ENCODE peak calls at places on chromosomes 16 and 17, in eight cellular contexts. One of them, this sample, is unnamed.

GRCh38 chr17:68981288-68981687 is 26.1 kb upstream of the ABCA8 start:
- DNase-seq in MCF 10A: peak; percentile 29
- DNase-seq in endothelial cell: no peak
- DNase-seq in mucosa of descending colon: no peak
- DNase-seq in AG09319: peak; percentile 11
- DNase-seq in tibial nerve: peak; percentile 84
- DNase-seq in DND-41: no peak
- DNase-seq in SK-N-SH: no peak
- DNase-seq in this sample: no peak

GRCh38 chr17:57107498-57108101 is 22.6 kb downstream of the AKAP1 start:
- DNase-seq in MCF 10A: peak; percentile 73
- DNase-seq in endothelial cell: no peak
- DNase-seq in mucosa of descending colon: peak; percentile 76
- DNase-seq in AG09319: no peak
- DNase-seq in tibial nerve: no peak
- DNase-seq in DND-41: no peak
- DNase-seq in SK-N-SH: no peak
- DNase-seq in this sample: no peak

GRCh38 chr16:52496051-52496876 is 50.7 kb downstream of the TOX3 start:
- DNase-seq in MCF 10A: no peak
- DNase-seq in endothelial cell: no peak
- DNase-seq in mucosa of descending colon: no peak
- DNase-seq in AG09319: no peak
- DNase-seq in tibial nerve: no peak
- DNase-seq in DND-41: no peak
- DNase-seq in SK-N-SH: no peak
- DNase-seq in this sample: no peak

GRCh38 chr17:20999044-20999573 is 43.7 kb downstream of the USP22 start:
- DNase-seq in MCF 10A: no peak
- DNase-seq in endothelial cell: no peak
- DNase-seq in mucosa of descending colon: no peak
- DNase-seq in AG09319: no peak
- DNase-seq in tibial nerve: no peak
- DNase-seq in DND-41: no peak
- DNase-seq in SK-N-SH: no peak
- DNase-seq in this sample: peak; percentile 21

GRCh38 chr17:45809484-45809883 is 25.4 kb downstream of the CRHR1 start:
- DNase-seq in MCF 10A: no peak
- DNase-seq in endothelial cell: no peak
- DNase-seq in mucosa of descending colon: no peak
- DNase-seq in AG09319: no peak
- DNase-seq in tibial nerve: no peak
- DNase-seq in DND-41: no peak
- DNase-seq in SK-N-SH: peak; percentile 75
- DNase-seq in this sample: no peak

GRCh38 chr16:56869513-56870270 is 4.7 kb downstream of the SLC12A3 start:
- DNase-seq in MCF 10A: peak; percentile 57
- DNase-seq in endothelial cell: peak; percentile 23
- DNase-seq in mucosa of descending colon: no peak
- DNase-seq in AG09319: no peak
- DNase-seq in tibial nerve: no peak
- DNase-seq in DND-41: peak; percentile 39
- DNase-seq in SK-N-SH: no peak
- DNase-seq in this sample: peak; percentile 69

GRCh38 chr16:8721693-8722348 is 47.4 kb downstream of the ABAT start:
- DNase-seq in MCF 10A: no peak
- DNase-seq in endothelial cell: no peak
- DNase-seq in mucosa of descending colon: no peak
- DNase-seq in AG09319: no peak
- DNase-seq in tibial nerve: no peak
- DNase-seq in DND-41: no peak
- DNase-seq in SK-N-SH: peak; percentile 60
- DNase-seq in this sample: no peak

GRCh38 chr16:84084570-84085270 is 32.0 kb downstream of the MBTPS1 start:
- DNase-seq in MCF 10A: peak; percentile 77
- DNase-seq in endothelial cell: peak; percentile 63
- DNase-seq in mucosa of descending colon: peak; percentile 64
- DNase-seq in AG09319: no peak
- DNase-seq in tibial nerve: peak; percentile 47
- DNase-seq in DND-41: peak; percentile 75
- DNase-seq in SK-N-SH: peak; percentile 84
- DNase-seq in this sample: peak; percentile 87

GRCh38 chr16:24993722-24994686 is 21.2 kb downstream of the ARHGAP17 start:
- DNase-seq in MCF 10A: peak; percentile 75
- DNase-seq in endothelial cell: no peak
- DNase-seq in mucosa of descending colon: no peak
- DNase-seq in AG09319: no peak
- DNase-seq in tibial nerve: no peak
- DNase-seq in DND-41: no peak
- DNase-seq in SK-N-SH: no peak
- DNase-seq in this sample: no peak

GRCh38 chr16:11968577-11968976 is 3.6 kb downstream of the TNFRSF17 start:
- DNase-seq in MCF 10A: no peak
- DNase-seq in endothelial cell: no peak
- DNase-seq in mucosa of descending colon: no peak
- DNase-seq in AG09319: no peak
- DNase-seq in tibial nerve: no peak
- DNase-seq in DND-41: no peak
- DNase-seq in SK-N-SH: no peak
- DNase-seq in this sample: no peak

GRCh38 chr16:11967195-11967911 is 2.3 kb downstream of the TNFRSF17 start:
- DNase-seq in MCF 10A: no peak
- DNase-seq in endothelial cell: no peak
- DNase-seq in mucosa of descending colon: no peak
- DNase-seq in AG09319: no peak
- DNase-seq in tibial nerve: no peak
- DNase-seq in DND-41: no peak
- DNase-seq in SK-N-SH: no peak
- DNase-seq in this sample: no peak

GRCh38 chr16:11976850-11977205 is 294 bp downstream of the SNX29 start:
- DNase-seq in MCF 10A: peak; percentile 8
- DNase-seq in endothelial cell: no peak
- DNase-seq in mucosa of descending colon: no peak
- DNase-seq in AG09319: no peak
- DNase-seq in tibial nerve: no peak
- DNase-seq in DND-41: no peak
- DNase-seq in SK-N-SH: no peak
- DNase-seq in this sample: no peak

GRCh38 chr16:11973065-11973464 is 3.5 kb upstream of the SNX29 start:
- DNase-seq in MCF 10A: no peak
- DNase-seq in endothelial cell: no peak
- DNase-seq in mucosa of descending colon: no peak
- DNase-seq in AG09319: no peak
- DNase-seq in tibial nerve: no peak
- DNase-seq in DND-41: no peak
- DNase-seq in SK-N-SH: no peak
- DNase-seq in this sample: no peak

DNA sequence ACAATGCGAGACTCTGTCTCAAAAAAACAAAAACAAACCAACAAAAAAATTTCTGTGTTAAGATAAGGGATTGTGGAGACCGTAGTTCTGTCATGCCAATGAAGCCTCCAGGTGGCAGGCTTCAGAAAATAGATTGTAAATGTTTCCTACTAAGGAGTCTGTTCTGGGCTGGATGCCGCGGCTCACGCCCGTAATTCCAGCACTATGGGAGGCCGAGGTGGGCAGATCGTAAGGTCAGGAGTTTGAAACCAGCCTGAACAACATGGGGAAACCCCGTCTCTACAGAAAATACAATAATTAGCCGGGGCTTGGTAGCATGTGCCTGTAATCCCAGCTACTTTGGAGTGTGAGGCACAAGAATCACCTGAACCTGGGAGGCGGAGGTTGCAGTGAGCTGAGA is 4.4 kb upstream of the SNX29 start:
- DNase-seq in MCF 10A: peak; percentile 9
- DNase-seq in endothelial cell: no peak
- DNase-seq in mucosa of descending colon: no peak
- DNase-seq in AG09319: no peak
- DNase-seq in tibial nerve: no peak
- DNase-seq in DND-41: no peak
- DNase-seq in SK-N-SH: no peak
- DNase-seq in this sample: no peak
- TF ChIP-seq CTCF in MCF 10A: no peak
- TF ChIP-seq CTCF in endothelial cell: no peak
- TF ChIP-seq CTCF in mucosa of descending colon: no peak
- TF ChIP-seq CTCF in AG09319: no peak
- TF ChIP-seq CTCF in tibial nerve: no peak
- TF ChIP-seq CTCF in DND-41: peak; percentile 28
- TF ChIP-seq CTCF in SK-N-SH: peak; percentile 42
- TF ChIP-seq CTCF in this sample: no peak

GRCh38 chr17:14269473-14269872 is 31.4 kb upstream of the HS3ST3B1 start:
- DNase-seq in MCF 10A: no peak
- DNase-seq in endothelial cell: no peak
- DNase-seq in mucosa of descending colon: no peak
- DNase-seq in AG09319: no peak
- DNase-seq in tibial nerve: no peak
- DNase-seq in DND-41: no peak
- DNase-seq in SK-N-SH: no peak
- DNase-seq in this sample: no peak

GRCh38 chr17:14270508-14270907 is 30.4 kb upstream of the HS3ST3B1 start:
- DNase-seq in MCF 10A: no peak
- DNase-seq in endothelial cell: no peak
- DNase-seq in mucosa of descending colon: no peak
- DNase-seq in AG09319: no peak
- DNase-seq in tibial nerve: no peak
- DNase-seq in DND-41: no peak
- DNase-seq in SK-N-SH: no peak
- DNase-seq in this sample: no peak

GRCh38 chr17:14268264-14268663 is 31.6 kb upstream of the CDRT15 start:
- DNase-seq in MCF 10A: peak; percentile 4
- DNase-seq in endothelial cell: no peak
- DNase-seq in mucosa of descending colon: no peak
- DNase-seq in AG09319: no peak
- DNase-seq in tibial nerve: no peak
- DNase-seq in DND-41: no peak
- DNase-seq in SK-N-SH: no peak
- DNase-seq in this sample: peak; percentile 17
- TF ChIP-seq CTCF in MCF 10A: no peak
- TF ChIP-seq CTCF in endothelial cell: no peak
- TF ChIP-seq CTCF in mucosa of descending colon: no peak
- TF ChIP-seq CTCF in AG09319: no peak
- TF ChIP-seq CTCF in tibial nerve: no peak
- TF ChIP-seq CTCF in DND-41: no peak
- TF ChIP-seq CTCF in SK-N-SH: peak; percentile 18
- TF ChIP-seq CTCF in this sample: no peak

DNA sequence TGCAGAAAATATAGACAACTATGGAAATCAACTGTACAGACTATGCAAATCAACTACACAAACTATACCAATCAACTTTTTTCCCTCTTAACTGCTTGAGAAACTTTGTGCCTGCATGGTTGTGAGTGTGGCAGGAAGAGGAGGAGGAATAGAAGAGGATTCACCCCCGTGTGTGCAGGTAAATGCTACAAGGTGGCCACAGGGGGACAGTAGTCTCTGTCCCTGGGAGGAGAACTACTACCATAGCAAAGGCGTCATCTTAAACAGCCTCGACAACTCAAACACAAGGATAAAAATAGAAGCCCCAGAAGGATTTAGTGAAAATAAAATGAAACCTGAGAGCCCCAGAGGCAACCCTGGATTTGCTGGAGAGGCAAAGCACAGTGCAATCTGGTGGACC is 199.6 kb upstream of the DYNLRB2 start:
- DNase-seq in MCF 10A: no peak
- DNase-seq in endothelial cell: no peak
- DNase-seq in mucosa of descending colon: no peak
- DNase-seq in AG09319: no peak
- DNase-seq in tibial nerve: no peak
- DNase-seq in DND-41: no peak
- DNase-seq in SK-N-SH: no peak
- DNase-seq in this sample: no peak
- TF ChIP-seq CTCF in MCF 10A: no peak
- TF ChIP-seq CTCF in endothelial cell: no peak
- TF ChIP-seq CTCF in mucosa of descending colon: no peak
- TF ChIP-seq CTCF in AG09319: no peak
- TF ChIP-seq CTCF in tibial nerve: no peak
- TF ChIP-seq CTCF in DND-41: no peak
- TF ChIP-seq CTCF in SK-N-SH: no peak
- TF ChIP-seq CTCF in this sample: no peak

GRCh38 chr17:42748906-42749798 is 4.3 kb upstream of the EZH1 start:
- DNase-seq in MCF 10A: no peak
- DNase-seq in endothelial cell: no peak
- DNase-seq in mucosa of descending colon: no peak
- DNase-seq in AG09319: no peak
- DNase-seq in tibial nerve: peak; percentile 72
- DNase-seq in DND-41: no peak
- DNase-seq in SK-N-SH: no peak
- DNase-seq in this sample: no peak
- TF ChIP-seq CTCF in MCF 10A: no peak
- TF ChIP-seq CTCF in endothelial cell: no peak
- TF ChIP-seq CTCF in mucosa of descending colon: no peak
- TF ChIP-seq CTCF in AG09319: no peak
- TF ChIP-seq CTCF in tibial nerve: no peak
- TF ChIP-seq CTCF in DND-41: no peak
- TF ChIP-seq CTCF in SK-N-SH: no peak
- TF ChIP-seq CTCF in this sample: no peak

DNA sequence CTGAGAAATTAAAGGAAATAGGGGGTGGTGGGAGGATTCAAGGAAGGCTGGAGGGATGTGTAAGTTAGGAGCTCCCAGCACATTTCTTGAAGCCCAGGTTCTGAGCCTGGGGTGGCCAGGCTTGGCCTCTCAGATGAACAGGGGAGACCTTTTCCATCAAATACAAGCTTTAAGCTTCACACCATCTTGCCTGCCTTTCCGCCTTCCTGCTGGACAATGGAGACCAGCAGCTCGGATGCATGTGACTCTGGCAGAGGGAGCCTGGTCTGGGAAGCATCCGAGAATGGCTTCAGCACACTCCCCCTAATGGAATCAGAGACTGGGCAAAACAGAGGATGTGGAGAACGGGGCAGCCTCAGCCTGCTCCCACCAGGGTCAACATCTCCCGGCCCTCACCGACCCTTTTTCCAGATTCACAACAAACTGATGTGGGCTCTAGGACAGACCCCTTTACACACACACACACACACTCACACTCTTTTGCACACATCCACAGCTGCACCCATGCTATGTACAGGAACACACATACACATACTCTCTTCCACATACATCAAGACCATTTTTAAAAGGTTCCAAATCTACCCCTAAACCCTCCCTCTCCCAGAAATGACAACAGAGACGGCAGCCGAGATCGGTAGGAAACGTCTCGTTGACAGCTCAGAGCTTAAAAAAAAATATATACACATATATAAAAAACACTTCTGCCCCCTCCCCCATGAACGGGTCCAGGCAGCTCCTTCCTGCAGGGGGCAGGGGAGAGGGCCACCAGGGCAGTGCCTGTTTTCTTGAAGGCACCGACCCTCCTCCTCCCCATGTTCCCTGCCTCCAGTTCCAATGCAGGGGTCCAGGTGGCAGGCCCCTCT is 6.5 kb upstream of the ATXN7L3 start:
- DNase-seq in MCF 10A: no peak
- DNase-seq in endothelial cell: peak; percentile 33
- DNase-seq in mucosa of descending colon: no peak
- DNase-seq in AG09319: no peak
- DNase-seq in tibial nerve: no peak
- DNase-seq in DND-41: no peak
- DNase-seq in SK-N-SH: no peak
- DNase-seq in this sample: peak; percentile 35
- TF ChIP-seq CTCF in MCF 10A: no peak
- TF ChIP-seq CTCF in endothelial cell: no peak
- TF ChIP-seq CTCF in mucosa of descending colon: no peak
- TF ChIP-seq CTCF in AG09319: peak; percentile 21
- TF ChIP-seq CTCF in tibial nerve: no peak
- TF ChIP-seq CTCF in DND-41: peak; percentile 40
- TF ChIP-seq CTCF in SK-N-SH: peak; percentile 39
- TF ChIP-seq CTCF in this sample: peak; percentile 11